ENCODE peak calls at places on chromosomes 7 and 10, in four cellular contexts. One of them, this sample, is unnamed.

GRCh38 chr10:29616542-29616941 is 18.2 kb downstream of the SVIL start:
- DNase-seq in A549: no peak
- DNase-seq in GM23338: no peak
- DNase-seq in K562: no peak
- DNase-seq in this sample: no peak

GRCh38 chr7:29607259-29607658 is 43.6 kb downstream of the PRR15 start:
- DNase-seq in K562: no peak
- DNase-seq in GM23338: no peak
- DNase-seq in A549: no peak
- DNase-seq in this sample: no peak

GRCh38 chr7:69018200-69018599 is 580.1 kb upstream of the AUTS2 start:
- DNase-seq in K562: no peak
- DNase-seq in GM23338: peak
- DNase-seq in A549: no peak
- DNase-seq in this sample: no peak

GRCh38 chr10:124278356-124278755 is 140.4 kb downstream of the OAT start:
- DNase-seq in A549: no peak
- DNase-seq in K562: no peak
- DNase-seq in GM23338: no peak
- DNase-seq in this sample: no peak

GRCh38 chr7:96322847-96323461 is 1.1 kb upstream of the SLC25A13 start:
- DNase-seq in A549: no peak
- DNase-seq in K562: no peak
- DNase-seq in GM23338: no peak
- DNase-seq in this sample: no peak

GRCh38 chr10:96690755-96691730 is 29.3 kb downstream of the PIK3AP1 start:
- DNase-seq in K562: no peak
- DNase-seq in GM23338: no peak
- DNase-seq in A549: no peak
- DNase-seq in this sample: no peak

GRCh38 chr7:44678468-44679179 is 70.0 kb upstream of the ZMIZ2 start:
- DNase-seq in A549: no peak
- DNase-seq in K562: no peak
- DNase-seq in GM23338: no peak
- DNase-seq in this sample: no peak

GRCh38 chr10:70371846-70372245 is 10.6 kb downstream of the LRRC20 start:
- DNase-seq in A549: no peak
- DNase-seq in GM23338: no peak
- DNase-seq in K562: no peak
- DNase-seq in this sample: no peak

GRCh38 chr10:100586959-100587358 is 51.2 kb downstream of the HIF1AN start:
- DNase-seq in K562: no peak
- DNase-seq in A549: no peak
- DNase-seq in GM23338: no peak
- DNase-seq in this sample: no peak

GRCh38 chr10:61175331-61175730 is 231.3 kb upstream of the RHOBTB1 start:
- DNase-seq in GM23338: no peak
- DNase-seq in K562: no peak
- DNase-seq in A549: no peak
- DNase-seq in this sample: no peak

GRCh38 chr10:36253731-36254130 is 611.6 kb upstream of the FZD8 start:
- DNase-seq in A549: no peak
- DNase-seq in GM23338: no peak
- DNase-seq in K562: no peak
- DNase-seq in this sample: no peak

GRCh38 chr10:107442035-107442505 is 277.6 kb upstream of the SORCS1 start:
- DNase-seq in GM23338: no peak
- DNase-seq in K562: no peak
- DNase-seq in A549: no peak
- DNase-seq in this sample: no peak

GRCh38 chr10:85786401-85786899 is 580.1 kb downstream of the GRID1 start:
- DNase-seq in GM23338: peak
- DNase-seq in K562: peak
- DNase-seq in A549: no peak
- DNase-seq in this sample: no peak

GRCh38 chr7:17083392-17084165 is 201.8 kb upstream of the AGR3 start:
- DNase-seq in GM23338: no peak
- DNase-seq in A549: no peak
- DNase-seq in K562: no peak
- DNase-seq in this sample: no peak

GRCh38 chr10:128064615-128065580 is 61.3 kb downstream of the MKI67 start:
- DNase-seq in K562: no peak
- DNase-seq in A549: no peak
- DNase-seq in GM23338: no peak
- DNase-seq in this sample: no peak

GRCh38 chr7:111796671-111797070 is 234.4 kb upstream of the IMMP2L start:
- DNase-seq in GM23338: peak
- DNase-seq in A549: peak
- DNase-seq in K562: no peak
- DNase-seq in this sample: no peak

GRCh38 chr10:23202736-23203135 is 10.6 kb downstream of the PTF1A start:
- DNase-seq in A549: no peak
- DNase-seq in K562: no peak
- DNase-seq in GM23338: no peak
- DNase-seq in this sample: no peak

GRCh38 chr7:30934732-30935568 is 23.3 kb downstream of the AQP1 start:
- DNase-seq in K562: peak
- DNase-seq in GM23338: no peak
- DNase-seq in A549: no peak
- DNase-seq in this sample: no peak

GRCh38 chr7:140242057-140243031 is 65.6 kb upstream of the KDM7A start:
- DNase-seq in A549: no peak
- DNase-seq in GM23338: no peak
- DNase-seq in K562: peak
- DNase-seq in this sample: no peak

GRCh38 chr10:55641601-55642000 is 719.5 kb downstream of the ZWINT start:
- DNase-seq in GM23338: no peak
- DNase-seq in A549: no peak
- DNase-seq in K562: no peak
- DNase-seq in this sample: no peak

GRCh38 chr10:4514445-4515108 is 311.4 kb upstream of the AKR1E2 start:
- DNase-seq in GM23338: no peak
- DNase-seq in K562: no peak
- DNase-seq in A549: no peak
- DNase-seq in this sample: no peak

GRCh38 chr10:18158698-18159342 is 18.6 kb downstream of the CACNB2 start:
- DNase-seq in GM23338: no peak
- DNase-seq in K562: no peak
- DNase-seq in A549: no peak
- DNase-seq in this sample: no peak

GRCh38 chr7:18420758-18421157 is 74.8 kb upstream of the HDAC9 start:
- DNase-seq in K562: no peak
- DNase-seq in A549: no peak
- DNase-seq in GM23338: no peak
- DNase-seq in this sample: no peak

GRCh38 chr7:3897430-3898385 is 596.7 kb downstream of the SDK1 start:
- DNase-seq in K562: peak
- DNase-seq in A549: peak
- DNase-seq in GM23338: peak
- DNase-seq in this sample: peak

GRCh38 chr7:44374007-44374763 is 48.8 kb upstream of the CAMK2B start:
- DNase-seq in A549: no peak
- DNase-seq in GM23338: no peak
- DNase-seq in K562: no peak
- DNase-seq in this sample: no peak

GRCh38 chr10:5694573-5694972 is 9.9 kb downstream of the TASOR2 start:
- DNase-seq in A549: no peak
- DNase-seq in K562: no peak
- DNase-seq in GM23338: no peak
- DNase-seq in this sample: no peak

GRCh38 chr7:50336909-50337703 is 32.6 kb downstream of the IKZF1 start:
- DNase-seq in A549: no peak
- DNase-seq in K562: no peak
- DNase-seq in GM23338: no peak
- DNase-seq in this sample: no peak

DNA sequence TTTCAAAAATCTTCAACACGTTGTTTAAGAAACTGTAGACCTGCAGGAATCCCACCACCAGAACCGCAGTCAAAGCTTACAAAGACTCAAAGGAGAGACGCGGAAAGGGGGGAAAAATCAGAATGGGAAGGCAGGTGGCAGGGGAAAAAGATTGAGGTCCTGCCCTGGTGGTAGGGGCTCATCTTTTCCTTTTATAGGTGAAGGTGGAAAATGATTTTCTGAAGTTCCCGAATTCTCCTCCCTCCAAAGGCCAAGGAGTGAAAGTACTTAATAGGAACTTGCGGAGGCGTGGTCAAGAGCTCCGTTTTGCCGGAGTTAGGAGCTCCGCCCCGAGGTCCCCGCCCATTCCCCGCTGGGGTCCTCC is 729 bp downstream of the BBIP1 start:
- DNase-seq in GM23338: peak
- DNase-seq in K562: peak
- DNase-seq in A549: peak
- DNase-seq in this sample: peak
- TF ChIP-seq CTCF in GM23338: no peak
- TF ChIP-seq CTCF in K562: no peak
- TF ChIP-seq CTCF in A549: no peak
- TF ChIP-seq CTCF in this sample: peak

DNA sequence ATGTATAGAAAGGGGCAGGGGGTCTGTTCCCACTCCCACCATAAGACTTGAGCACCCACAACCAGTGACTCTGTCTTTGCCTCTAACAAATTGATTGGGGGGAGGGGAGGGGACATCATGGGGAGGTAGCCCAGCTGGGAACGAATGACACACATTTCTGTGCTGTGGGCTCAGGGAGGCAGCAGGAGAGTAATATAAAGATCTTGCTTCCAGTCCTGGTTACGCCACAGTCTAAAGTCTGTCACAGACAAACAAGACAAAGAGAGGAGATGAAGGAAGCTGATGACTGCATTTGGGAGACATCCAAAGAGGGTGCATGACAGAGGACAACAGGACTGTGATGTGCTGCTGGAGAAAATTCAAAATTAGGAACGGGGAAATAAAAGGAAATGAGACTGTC is 153.9 kb downstream of the ACTR3B start:
- DNase-seq in A549: no peak
- DNase-seq in K562: no peak
- DNase-seq in GM23338: no peak
- DNase-seq in this sample: no peak
- TF ChIP-seq REST in A549: no peak
- TF ChIP-seq REST in K562: no peak
- TF ChIP-seq REST in GM23338: no peak
- TF ChIP-seq REST in this sample: no peak

GRCh38 chr7:73645643-73646182 is 21.4 kb upstream of the MLXIPL start:
- DNase-seq in K562: no peak
- DNase-seq in A549: no peak
- DNase-seq in GM23338: no peak
- DNase-seq in this sample: no peak

GRCh38 chr7:73650524-73650923 is 17.1 kb upstream of the VPS37D start:
- DNase-seq in K562: no peak
- DNase-seq in GM23338: no peak
- DNase-seq in A549: no peak
- DNase-seq in this sample: no peak

GRCh38 chr7:73646785-73647724 is 20.6 kb upstream of the VPS37D start:
- DNase-seq in GM23338: no peak
- DNase-seq in A549: no peak
- DNase-seq in K562: no peak
- DNase-seq in this sample: no peak

GRCh38 chr7:73648593-73649332 is 18.9 kb upstream of the VPS37D start:
- DNase-seq in K562: no peak
- DNase-seq in A549: no peak
- DNase-seq in GM23338: no peak
- DNase-seq in this sample: no peak

DNA sequence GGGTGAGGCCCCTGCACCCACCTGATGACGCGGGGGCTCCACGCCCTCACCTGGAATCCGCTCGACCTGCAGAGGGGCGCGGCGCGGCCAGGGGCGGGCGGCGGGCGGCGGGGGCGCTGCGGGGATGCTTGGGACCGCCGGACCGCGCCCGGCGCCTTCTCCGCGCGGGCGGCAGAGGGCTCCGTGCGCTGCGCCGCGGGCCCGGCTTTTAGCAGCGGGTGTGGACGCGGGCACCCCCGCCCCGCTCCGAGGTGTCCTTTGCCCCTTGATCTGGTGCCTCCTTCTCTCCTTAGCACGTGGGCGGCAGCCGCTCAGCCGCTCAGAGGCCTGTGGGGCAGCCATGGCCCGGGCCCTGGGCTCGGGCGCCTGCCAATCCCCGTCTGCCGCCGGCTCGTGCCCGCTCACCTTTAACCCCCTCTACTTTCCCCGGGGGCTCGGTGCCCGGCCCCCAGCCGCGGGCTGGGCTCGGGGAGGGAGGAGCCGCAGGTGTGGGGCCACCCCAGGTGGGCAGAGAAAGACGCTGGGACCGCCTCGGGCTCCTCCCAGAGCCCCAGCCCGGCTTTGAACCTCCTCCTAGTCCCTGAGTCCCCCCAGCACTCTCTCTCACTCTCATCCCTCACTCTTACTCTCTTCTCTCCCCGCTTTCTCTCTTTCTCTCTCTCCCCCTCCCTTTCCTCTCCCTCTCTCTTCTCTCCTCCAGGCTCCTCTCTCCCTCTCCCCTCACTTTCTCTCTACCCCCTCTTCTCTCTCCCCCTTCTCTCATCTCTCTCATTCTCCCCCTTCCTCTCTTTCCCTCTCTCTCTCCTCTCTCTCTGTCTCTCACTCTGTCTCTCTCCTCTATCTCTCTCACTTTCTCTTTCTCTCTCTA is 19.7 kb upstream of the VPS37D start:
- DNase-seq in GM23338: peak
- DNase-seq in A549: no peak
- DNase-seq in K562: no peak
- DNase-seq in this sample: no peak
- TF ChIP-seq CTCF in GM23338: no peak
- TF ChIP-seq CTCF in A549: peak
- TF ChIP-seq CTCF in K562: peak
- TF ChIP-seq CTCF in this sample: no peak

DNA sequence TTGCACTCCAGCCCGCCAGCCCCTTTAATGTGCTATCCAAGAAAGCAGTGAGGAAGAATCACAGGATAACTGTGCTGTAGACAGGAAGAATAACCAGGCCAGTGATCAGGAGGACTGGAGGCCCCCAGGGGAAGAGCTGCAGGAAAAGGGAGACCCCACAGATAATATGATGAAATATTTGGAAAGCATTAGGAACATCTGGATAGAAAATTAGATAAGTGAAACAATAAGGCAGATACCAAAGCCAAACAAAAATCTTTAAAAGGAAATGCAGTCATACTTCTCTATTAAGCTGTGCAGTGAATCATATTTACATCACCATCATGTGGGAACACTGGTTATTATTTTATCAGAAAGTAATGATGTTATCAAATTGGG is 14.3 kb upstream of the RALA start:
- DNase-seq in GM23338: no peak
- DNase-seq in A549: no peak
- DNase-seq in K562: no peak
- DNase-seq in this sample: no peak
- TF ChIP-seq REST in GM23338: no peak
- TF ChIP-seq REST in A549: no peak
- TF ChIP-seq REST in K562: no peak
- TF ChIP-seq REST in this sample: no peak